ENCODE peak calls at places on chromosomes 2 and 18, in seven cellular contexts. C is brain microvascular endothelial cell; H is IMR-90; N is tibial artery; Q is neuronal stem cell; S is CD4-positive, alpha-beta T cell; P is right cardiac atrium. B is an unnamed sample.

GRCh38 chr2:105600949-105601708 is 143.6 kb upstream of the NCK2 start:
- DNase-seq in C (no peak), H (no peak), S (no peak), P (no peak), Q (no peak), N (no peak), B (no peak)

GRCh38 chr18:7349181-7349837 is 118.4 kb downstream of the LRRC30 start:
- DNase-seq in Q (no peak), S (no peak), C (no peak), N (no peak), H (no peak), P (no peak), B (no peak)

GRCh38 chr2:240143801-240144648 is 3.6 kb upstream of the OTOS start:
- DNase-seq in C (peak), P (peak), H (peak), Q (peak), N (peak), S (peak), B (peak)

GRCh38 chr18:21369146-21369545 is 127.1 kb downstream of the GREB1L start:
- DNase-seq in S (no peak), Q (no peak), P (no peak), H (no peak), C (no peak), N (no peak), B (no peak)

GRCh38 chr18:21164746-21165145 is 53.1 kb upstream of the ROCK1 start:
- DNase-seq in S (no peak), C (no peak), H (no peak), Q (no peak), N (no peak), P (no peak), B (no peak)

GRCh38 chr2:221915926-221916325 is 343.8 kb upstream of the EPHA4 start:
- DNase-seq in Q (no peak), S (no peak), N (no peak), P (no peak), H (no peak), C (no peak), B (no peak)

GRCh38 chr2:73906847-73907505 is 14.2 kb downstream of the ACTG2 start:
- DNase-seq in H (no peak), C (no peak), S (no peak), N (no peak), P (no peak), Q (no peak), B (no peak)

GRCh38 chr2:19747310-19748072 is 154.3 kb downstream of the TTC32 start:
- DNase-seq in P (no peak), S (no peak), Q (no peak), C (no peak), H (peak), N (no peak), B (no peak)

GRCh38 chr2:101173707-101174295 is 22.6 kb upstream of the TBC1D8 start:
- DNase-seq in S (no peak), H (no peak), Q (no peak), N (peak), C (no peak), P (no peak), B (no peak)

GRCh38 chr2:71939588-71940535 is 207.8 kb downstream of the CYP26B1 start:
- DNase-seq in P (peak), N (peak), C (no peak), Q (no peak), S (no peak), H (no peak), B (no peak)

GRCh38 chr18:13379930-13380665 is 161.5 kb downstream of the LDLRAD4 start:
- DNase-seq in N (no peak), Q (no peak), S (no peak), C (peak), P (peak), H (no peak), B (no peak)

GRCh38 chr2:28602136-28602660 is 106.3 kb downstream of the PLB1 start:
- DNase-seq in H (no peak), C (no peak), P (no peak), N (no peak), S (no peak), Q (no peak), B (no peak)

GRCh38 chr2:88227446-88227845 is 57.3 kb downstream of the THNSL2 start:
- DNase-seq in H (no peak), N (no peak), Q (no peak), S (no peak), C (peak), P (no peak), B (no peak)

GRCh38 chr2:231900486-231900942 is 25.7 kb downstream of the NPPC start:
- DNase-seq in P (peak), C (peak), H (peak), Q (peak), N (peak), S (no peak), B (peak)

GRCh38 chr2:36058953-36059352 is 296.6 kb upstream of the CRIM1 start:
- DNase-seq in H (no peak), S (no peak), P (peak), Q (no peak), C (no peak), N (peak), B (no peak)

GRCh38 chr2:160741815-160742214 is 248.2 kb upstream of the RBMS1 start:
- DNase-seq in C (no peak), N (no peak), P (no peak), H (no peak), S (no peak), Q (no peak), B (no peak)

GRCh38 chr2:182165196-182165595 is 179.5 kb downstream of the PPP1R1C start:
- DNase-seq in H (no peak), S (no peak), Q (no peak), P (no peak), C (no peak), N (no peak), B (no peak)
- H3K27ac ChIP-seq in H (no peak), S (no peak), Q (no peak), P (no peak), C (no peak), N (peak), B (no peak)

GRCh38 chr2:120760446-120761135 is 24.9 kb downstream of the GLI2 start:
- DNase-seq in C (no peak), N (peak), H (peak), P (peak), Q (no peak), S (no peak), B (no peak)

GRCh38 chr2:120758181-120759048 is 22.7 kb downstream of the GLI2 start:
- DNase-seq in C (peak), S (no peak), P (peak), H (peak), N (peak), Q (no peak), B (no peak)

GRCh38 chr2:120761164-120761861 is 25.6 kb downstream of the GLI2 start:
- DNase-seq in C (no peak), S (no peak), P (no peak), H (no peak), Q (no peak), N (peak), B (no peak)

GRCh38 chr2:120761911-120762310 is 26.2 kb downstream of the GLI2 start:
- DNase-seq in C (no peak), S (no peak), N (peak), Q (no peak), P (no peak), H (no peak), B (no peak)

DNA sequence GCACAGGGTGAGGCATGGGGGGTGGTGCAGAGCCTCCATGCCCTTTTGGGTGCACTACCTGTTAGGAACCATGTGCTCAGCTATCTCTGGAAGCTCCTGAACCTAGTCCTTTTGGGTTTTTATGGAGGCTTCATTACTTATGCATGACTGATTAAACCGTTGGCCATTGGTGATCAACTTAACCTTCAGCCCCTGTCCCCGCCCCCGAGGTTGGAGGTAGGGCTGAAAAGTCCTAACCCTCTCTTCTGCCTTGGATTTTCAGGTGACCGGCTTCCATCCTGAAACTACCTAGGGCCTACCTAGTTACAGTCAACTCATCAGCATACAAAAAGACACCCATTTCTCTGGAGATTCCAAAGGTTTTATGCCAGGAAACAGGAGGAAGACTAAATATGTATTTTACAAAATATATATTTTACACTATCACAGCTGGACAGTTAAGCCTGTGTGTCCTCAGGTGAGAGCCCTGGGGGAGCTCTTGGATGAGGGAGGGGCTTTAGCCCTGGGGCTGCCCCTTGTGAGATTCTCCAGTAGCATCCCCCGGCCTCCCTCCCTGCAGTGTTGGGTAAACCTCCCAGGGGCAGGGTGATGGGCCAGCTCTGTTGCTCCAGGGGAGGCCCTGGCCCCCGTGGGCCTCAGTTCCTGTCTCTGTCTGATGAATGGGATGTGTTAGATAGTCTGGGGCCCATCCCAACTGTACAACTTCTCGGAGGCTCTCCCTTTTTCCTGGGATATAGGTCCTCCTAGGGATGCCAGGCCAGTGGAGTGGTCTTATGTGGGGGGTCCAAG is 24.1 kb downstream of the GLI2 start:
- DNase-seq in H (no peak), C (no peak), N (peak), Q (no peak), P (no peak), S (no peak), B (no peak)
- H3K27ac ChIP-seq in H (peak), C (no peak), N (no peak), Q (no peak), P (no peak), S (no peak), B (no peak)

GRCh38 chr2:40401896-40402295 is 50.0 kb downstream of the SLC8A1 start:
- DNase-seq in H (peak), P (no peak), N (no peak), C (peak), Q (no peak), S (no peak), B (no peak)
- H3K27ac ChIP-seq in H (no peak), P (no peak), N (no peak), C (peak), Q (no peak), S (no peak), B (no peak)

DNA sequence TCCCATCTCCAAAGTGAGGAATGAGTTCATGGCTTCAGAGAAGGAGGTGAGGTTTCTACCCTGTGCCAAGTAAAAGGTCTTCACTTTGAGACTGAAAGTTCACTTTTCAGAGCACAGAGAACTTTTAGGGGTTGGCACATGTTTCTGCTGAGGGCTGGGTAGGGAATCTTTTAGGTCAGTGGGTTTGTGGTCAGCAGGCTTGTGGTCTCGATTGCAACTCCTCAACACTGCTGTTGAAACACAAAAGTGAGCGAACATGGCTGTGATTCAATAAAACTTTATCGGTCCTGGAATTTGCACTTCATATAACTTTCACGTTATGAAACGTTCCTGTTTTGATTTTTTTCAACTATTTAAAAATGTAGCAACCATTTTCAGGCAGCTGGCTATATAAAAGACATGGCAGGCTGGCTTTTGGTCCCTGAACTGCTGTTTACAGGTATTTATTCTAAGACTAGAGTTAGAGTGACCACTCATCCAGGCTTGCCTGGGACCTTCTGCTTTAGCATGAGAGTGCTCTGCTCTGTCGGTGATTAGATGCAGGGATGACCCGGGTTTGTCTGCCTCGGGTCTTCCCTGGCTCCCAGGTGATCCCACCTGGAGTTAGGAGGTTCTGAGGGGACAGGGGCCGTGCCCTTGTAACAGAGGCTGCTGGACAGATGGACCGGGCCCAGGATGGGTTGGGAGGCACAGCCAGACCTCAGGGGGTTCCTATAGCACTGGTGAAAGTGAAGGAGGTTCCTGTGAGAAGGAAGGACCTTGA is 62.7 kb upstream of the TAF1B start:
- DNase-seq in H (no peak), S (no peak), N (no peak), Q (no peak), C (no peak), P (no peak), B (no peak)
- H3K27ac ChIP-seq in H (no peak), S (peak), N (no peak), Q (no peak), C (no peak), P (no peak), B (no peak)

DNA sequence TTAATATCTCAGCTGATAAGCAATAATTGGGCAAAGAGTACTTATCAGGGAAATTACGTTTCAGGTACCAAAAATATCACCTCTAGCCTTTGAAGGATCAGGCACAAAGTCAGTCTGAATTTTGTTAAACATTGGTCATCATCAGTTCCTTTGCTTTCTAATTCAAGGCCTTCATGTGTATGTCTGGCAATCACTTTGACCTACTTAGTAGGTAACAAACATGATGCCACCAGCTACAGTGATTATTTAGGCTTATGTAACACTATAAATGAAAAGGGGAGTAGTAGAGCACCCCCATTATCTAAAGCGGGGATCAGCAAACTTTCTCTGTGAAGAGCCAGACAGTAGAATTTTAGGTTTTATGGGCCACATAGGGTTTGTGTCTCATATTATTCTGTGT is 75.1 kb downstream of the RTN4 start:
- DNase-seq in Q (no peak), C (no peak), N (no peak), S (no peak), H (no peak), P (no peak), B (no peak)
- H3K27ac ChIP-seq in Q (no peak), C (no peak), N (peak), S (no peak), H (no peak), P (no peak), B (no peak)

DNA sequence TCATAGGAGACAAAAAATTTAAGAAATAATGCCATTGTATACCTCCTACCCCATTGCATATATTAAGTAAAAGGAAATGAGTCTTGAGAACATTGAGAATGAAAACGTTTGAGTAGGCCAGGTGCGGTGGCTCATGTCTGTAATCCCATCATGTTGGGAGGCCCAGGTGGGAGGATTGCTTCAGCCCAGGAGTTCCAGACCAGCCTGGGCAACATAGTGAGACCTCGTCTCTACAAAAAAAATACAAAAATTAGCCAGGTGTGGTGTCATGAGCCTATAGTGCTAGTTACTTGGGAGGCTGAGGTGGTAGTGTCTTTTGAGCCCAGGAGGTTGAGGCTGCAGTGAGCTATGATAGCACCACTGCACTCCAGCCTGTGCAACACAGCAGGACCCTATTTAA is 107.7 kb upstream of the MGAT5 start:
- DNase-seq in H (no peak), Q (no peak), P (no peak), N (no peak), C (no peak), S (no peak), B (no peak)
- H3K27ac ChIP-seq in H (peak), Q (no peak), P (peak), N (no peak), C (no peak), S (no peak), B (no peak)

DNA sequence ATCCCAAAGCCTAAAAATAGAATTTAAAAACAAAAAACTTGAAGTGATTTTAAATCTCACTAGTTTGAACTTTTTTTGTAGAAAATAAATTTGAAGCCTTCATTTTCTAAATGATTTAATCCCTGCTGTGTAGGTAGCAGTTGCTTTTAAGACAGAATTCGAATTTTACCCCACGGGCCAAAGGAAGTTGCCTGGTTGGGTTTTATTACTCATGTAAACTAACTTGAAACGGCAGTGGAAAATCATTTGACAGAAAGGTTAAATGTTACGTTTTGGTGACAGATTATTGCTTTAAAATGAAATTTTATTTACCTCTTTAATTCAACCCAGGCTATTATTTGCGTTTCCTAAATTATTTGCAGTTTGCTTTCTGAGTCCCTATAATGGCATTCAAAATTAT is 2.0 kb downstream of the MAPRE2 start:
- DNase-seq in S (no peak), H (no peak), C (no peak), P (no peak), Q (no peak), N (no peak), B (no peak)
- H3K27ac ChIP-seq in S (peak), H (no peak), C (peak), P (no peak), Q (no peak), N (peak), B (no peak)

DNA sequence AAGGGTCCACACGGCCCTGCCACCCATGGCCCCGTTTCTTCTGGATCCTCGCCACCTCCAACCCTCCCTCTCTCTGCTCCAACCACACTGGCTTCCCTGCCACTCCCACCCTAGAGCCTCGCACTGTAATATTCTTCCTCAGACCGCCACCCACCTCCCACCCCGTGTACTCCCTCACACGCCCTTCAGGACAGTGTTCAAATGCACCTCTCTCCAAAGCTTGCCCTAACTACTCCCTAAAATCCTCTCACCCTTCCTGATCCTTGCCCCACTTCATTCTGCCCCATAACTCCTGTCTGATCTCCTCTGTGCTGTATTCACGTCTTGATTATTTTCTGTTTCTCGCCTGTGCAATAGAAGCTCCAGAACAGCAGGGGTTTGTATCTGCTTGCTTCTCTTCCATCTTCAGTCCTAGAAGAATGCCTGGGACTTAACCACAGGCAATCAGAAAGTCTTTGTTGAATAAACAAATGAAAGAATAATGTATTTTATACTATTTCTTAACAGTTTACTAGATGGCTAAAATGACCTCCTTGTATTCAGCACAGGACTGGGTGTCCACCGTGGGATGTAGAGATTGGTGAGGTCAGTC is 25.5 kb downstream of the EPB41L3 start:
- DNase-seq in S (no peak), N (no peak), H (no peak), P (no peak), Q (no peak), C (no peak), B (no peak)
- H3K27ac ChIP-seq in S (no peak), N (no peak), H (no peak), P (no peak), Q (no peak), C (peak), B (no peak)

GRCh38 chr2:46495347-46496030 is 16.1 kb downstream of the TMEM247 start:
- DNase-seq in P (no peak), C (peak), N (no peak), H (peak), Q (no peak), S (no peak), B (no peak)
- H3K27ac ChIP-seq in P (no peak), C (no peak), N (no peak), H (no peak), Q (no peak), S (no peak), B (no peak)